ENCODE peak calls at places on chromosomes 11 and 22, in five cellular contexts. M is foreskin fibroblast, R is RPMI7951, I is left lobe of liver, L is tibial artery. G is an unnamed sample.

GRCh38 chr22:40694409-40694808 is 15.1 kb downstream of the MCHR1 start:
- DNase-seq in M (peak), R (no peak), I (no peak), L (no peak), G (no peak)

GRCh38 chr11:101456812-101457211 is 127.0 kb downstream of the TRPC6 start:
- DNase-seq in M (peak), R (no peak), I (no peak), L (no peak), G (no peak)

GRCh38 chr11:130431337-130431773 is 2.9 kb upstream of the ADAMTS8 start:
- DNase-seq in M (peak), R (peak), I (peak), L (peak), G (no peak)

GRCh38 chr11:131511794-131512193 is 141.4 kb downstream of the NTM start:
- DNase-seq in M (no peak), R (peak), I (peak), L (no peak), G (no peak)

GRCh38 chr11:43953521-43953920 is 11.1 kb downstream of the C11orf96 start:
- DNase-seq in M (no peak), R (no peak), I (no peak), L (no peak), G (no peak)

GRCh38 chr22:37610480-37611148 is 2.0 kb downstream of the GGA1 start:
- DNase-seq in M (no peak), R (no peak), I (no peak), L (no peak), G (no peak)

GRCh38 chr22:30054764-30055069 is 25.5 kb upstream of the HORMAD2 start:
- DNase-seq in M (no peak), R (no peak), I (no peak), L (no peak), G (no peak)

GRCh38 chr11:101346591-101346990 is 217.0 kb upstream of the PGR start:
- DNase-seq in M (peak), R (peak), I (no peak), L (no peak), G (no peak)

GRCh38 chr22:42938976-42939375 is 76.0 kb downstream of the PACSIN2 start:
- DNase-seq in M (no peak), R (no peak), I (no peak), L (peak), G (no peak)

GRCh38 chr11:119222308-119222707 is 16.2 kb downstream of the CBL start:
- DNase-seq in M (peak), R (peak), I (no peak), L (no peak), G (no peak)

GRCh38 chr11:2825886-2826678 is 59.5 kb downstream of the CDKN1C start:
- DNase-seq in M (peak), R (peak), I (no peak), L (peak), G (no peak)

GRCh38 chr11:8826901-8827560 is 84.0 kb upstream of the AKIP1 start:
- DNase-seq in M (peak), R (no peak), I (peak), L (no peak), G (no peak)

GRCh38 chr22:17774206-17774927 is at the start of gene BID:
- DNase-seq in M (peak), R (peak), I (no peak), L (no peak), G (no peak)

GRCh38 chr22:33361581-33361980 is 303.4 kb upstream of the SYN3 start:
- DNase-seq in M (no peak), R (no peak), I (no peak), L (no peak), G (peak)

GRCh38 chr22:19991645-19992451 is 24.8 kb downstream of the ARVCF start:
- DNase-seq in M (no peak), R (no peak), I (no peak), L (peak), G (no peak)

GRCh38 chr11:57566035-57566504 is 1.4 kb downstream of the UBE2L6 start:
- DNase-seq in M (peak), R (peak), I (no peak), L (no peak), G (no peak)

GRCh38 chr22:40363059-40363458 is 7.3 kb upstream of the SGSM3 start:
- DNase-seq in M (peak), R (no peak), I (no peak), L (no peak), G (no peak)

GRCh38 chr11:13315517-13316432 is 38.2 kb downstream of the BMAL1 start:
- DNase-seq in M (peak), R (peak), I (peak), L (no peak), G (no peak)

GRCh38 chr11:12139144-12139881 is 28.9 kb downstream of the MICAL2 start:
- DNase-seq in M (peak), R (peak), I (no peak), L (peak), G (no peak)

GRCh38 chr11:65279713-65280459 is 18.1 kb downstream of the POLA2 start:
- DNase-seq in M (peak), R (peak), I (no peak), L (no peak), G (no peak)

GRCh38 chr22:30186048-30186447 is 60.5 kb downstream of the LIF start:
- DNase-seq in M (no peak), R (no peak), I (no peak), L (no peak), G (no peak)

GRCh38 chr22:44538071-44538470 is 40.0 kb upstream of the RTL6 start:
- DNase-seq in M (peak), R (peak), I (no peak), L (no peak), G (no peak)

GRCh38 chr11:121503056-121503455 is 50.3 kb upstream of the SORL1-AS1 start:
- DNase-seq in M (no peak), R (no peak), I (no peak), L (no peak), G (no peak)

GRCh38 chr11:108786281-108786990 is 121.6 kb downstream of the DDX10 start:
- DNase-seq in M (no peak), R (no peak), I (no peak), L (no peak), G (no peak)

GRCh38 chr11:76209956-76210885 is 3.9 kb upstream of the WNT11 start:
- DNase-seq in M (peak), R (peak), I (peak), L (peak), G (no peak)

GRCh38 chr11:47858169-47858543 is 10.0 kb upstream of the NUP160 start:
- DNase-seq in M (peak), R (peak), I (no peak), L (no peak), G (no peak)

GRCh38 chr11:78576549-78577097 is 2.0 kb upstream of the NARS2 start:
- DNase-seq in M (no peak), R (no peak), I (no peak), L (no peak), G (no peak)

GRCh38 chr11:62958547-62959071 is 26.2 kb downstream of the SLC22A6 start:
- DNase-seq in M (peak), R (peak), I (no peak), L (no peak), G (peak)

GRCh38 chr11:69510471-69511357 is 29.3 kb downstream of the LINC01488 start:
- DNase-seq in M (peak), R (peak), I (no peak), L (no peak), G (no peak)

GRCh38 chr11:70281114-70281729 is 10.7 kb downstream of the PPFIA1 start:
- DNase-seq in M (peak), R (no peak), I (no peak), L (no peak), G (no peak)

GRCh38 chr11:96168623-96169022 is 174.4 kb downstream of the MAML2 start:
- DNase-seq in M (peak), R (peak), I (no peak), L (peak), G (no peak)

GRCh38 chr22:40463017-40463631 is 92.7 kb downstream of the SGSM3 start:
- DNase-seq in M (no peak), R (no peak), I (no peak), L (no peak), G (no peak)

GRCh38 chr11:118913411-118914125 is 12.2 kb downstream of the BCL9L start:
- DNase-seq in M (no peak), R (no peak), I (no peak), L (no peak), G (no peak)

GRCh38 chr11:61534901-61535839 is 26.6 kb downstream of the LRRC10B start:
- DNase-seq in M (no peak), R (no peak), I (no peak), L (no peak), G (no peak)

G was measured in osteocyte.